ENCODE peak calls at places on chromosome 4, in six cellular contexts. O, R, T, Q, L and U are unnamed samples.

GRCh38 chr4:169135776-169136175 is 125.7 kb upstream of the CBR4 start:
- DNase-seq in O (no peak), L (no peak), R (no peak), T (no peak), Q (no peak), U (no peak)

GRCh38 chr4:166816901-166817300 is 417.4 kb downstream of the SPOCK3 start:
- DNase-seq in R (peak), O (peak), Q (no peak), T (no peak), L (no peak), U (no peak)

GRCh38 chr4:186630128-186630527 is 74.8 kb upstream of the MTNR1A start:
- DNase-seq in T (no peak), O (no peak), R (no peak), Q (no peak), L (no peak), U (no peak)

GRCh38 chr4:36351082-36351666 is 69.8 kb downstream of the DTHD1 start:
- DNase-seq in R (peak), O (peak), L (peak), T (peak), Q (peak), U (peak)

GRCh38 chr4:182938213-182938645 is 21.0 kb upstream of the DCTD start:
- DNase-seq in T (peak), Q (peak), O (peak), L (peak), R (peak), U (peak)

GRCh38 chr4:140047017-140047640 is 106.9 kb downstream of the MAML3 start:
- DNase-seq in R (no peak), O (peak), Q (no peak), L (peak), T (peak), U (peak)

GRCh38 chr4:22417408-22417807 is 98.5 kb downstream of the ADGRA3 start:
- DNase-seq in L (no peak), Q (no peak), O (peak), R (peak), T (no peak), U (no peak)

GRCh38 chr4:40874331-40874730 is 124.6 kb downstream of the NSUN7 start:
- DNase-seq in Q (no peak), L (no peak), O (no peak), T (no peak), R (no peak), U (no peak)

GRCh38 chr4:48909697-48910096 is 3.1 kb upstream of the OCIAD2 start:
- DNase-seq in T (no peak), O (peak), R (peak), Q (no peak), L (peak), U (peak)

GRCh38 chr4:183455431-183456145 is 11.2 kb downstream of the CDKN2AIP start:
- DNase-seq in L (no peak), O (peak), Q (no peak), T (no peak), R (peak), U (no peak)

GRCh38 chr4:42302348-42302747 is 94.9 kb upstream of the SHISA3 start:
- DNase-seq in Q (peak), L (peak), T (peak), R (no peak), O (no peak), U (peak)

GRCh38 chr4:87118826-87119225 is 101.6 kb downstream of the KLHL8 start:
- DNase-seq in Q (no peak), O (peak), T (no peak), R (peak), L (no peak), U (peak)

GRCh38 chr4:97153042-97153441 is 990.2 kb downstream of the STPG2 start:
- DNase-seq in L (peak), R (no peak), O (peak), Q (peak), T (peak), U (peak)

GRCh38 chr4:4439782-4440181 is 52.9 kb downstream of the NSG1 start:
- DNase-seq in O (no peak), R (no peak), T (no peak), Q (no peak), L (no peak), U (no peak)

GRCh38 chr4:165085946-165086345 is 26.7 kb downstream of the TMEM192 start:
- DNase-seq in O (no peak), R (no peak), L (no peak), Q (no peak), T (no peak), U (no peak)

GRCh38 chr4:121096629-121097028 is 24.3 kb upstream of the NDNF start:
- DNase-seq in L (peak), O (peak), T (peak), R (peak), Q (peak), U (peak)

GRCh38 chr4:26826721-26827120 is 33.9 kb upstream of the STIM2 start:
- DNase-seq in O (no peak), L (no peak), T (no peak), R (no peak), Q (no peak), U (peak)

GRCh38 chr4:55399581-55399980 is 3.8 kb downstream of the TMEM165 start:
- DNase-seq in T (no peak), R (no peak), O (no peak), Q (no peak), L (no peak), U (no peak)

GRCh38 chr4:90950385-90950841 is 823.2 kb downstream of the CCSER1 start:
- DNase-seq in Q (no peak), O (no peak), R (no peak), L (peak), T (no peak), U (peak)

GRCh38 chr4:53709693-53710092 is 118.4 kb upstream of the LNX1 start:
- DNase-seq in L (peak), Q (no peak), T (no peak), O (no peak), R (no peak), U (no peak)

DNA sequence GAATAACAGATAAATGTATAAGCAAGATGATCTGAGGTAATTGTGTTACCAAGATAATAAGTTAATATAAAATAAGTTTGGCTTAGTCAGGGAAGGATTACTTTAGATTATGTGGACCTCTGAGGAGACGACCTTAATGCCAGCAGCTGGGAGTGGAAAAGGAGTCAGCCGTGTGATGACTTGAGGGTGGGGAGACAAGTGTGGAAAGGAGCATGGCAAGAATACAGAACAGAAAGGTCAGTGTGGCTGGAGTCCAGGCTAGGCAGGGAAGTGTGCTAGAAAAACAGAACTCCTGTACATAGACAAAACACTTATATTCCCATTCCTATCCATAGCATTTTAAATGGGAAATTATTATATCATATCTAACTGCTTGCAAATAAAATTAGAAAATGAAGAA is 138.8 kb downstream of the PDLIM5 start:
- DNase-seq in O (no peak), L (no peak), R (no peak), T (no peak), Q (no peak), U (no peak)
- TF ChIP-seq EZH2 in O (no peak), L (no peak), R (no peak), T (no peak), Q (no peak), U (no peak)

GRCh38 chr4:52665592-52665991 is 6.5 kb upstream of the USP46 start:
- DNase-seq in Q (peak), R (no peak), O (peak), L (peak), T (no peak), U (peak)
- TF ChIP-seq CTCF in Q (peak), R (no peak), O (peak), L (peak), T (no peak), U (no peak)

GRCh38 chr4:152676052-152676854 is 3.5 kb downstream of the TMEM154 start:
- DNase-seq in T (no peak), Q (peak), O (no peak), L (no peak), R (no peak), U (no peak)
- H3K9ac ChIP-seq in T (no peak), Q (no peak), O (no peak), L (no peak), R (no peak), U (no peak)

GRCh38 chr4:153060191-153060590 is 124.1 kb downstream of the FHDC1 start:
- DNase-seq in Q (no peak), O (no peak), R (no peak), L (no peak), T (no peak), U (no peak)

GRCh38 chr4:153064571-153064970 is 128.4 kb downstream of the FHDC1 start:
- DNase-seq in O (no peak), T (peak), R (no peak), L (no peak), Q (no peak), U (no peak)

GRCh38 chr4:153063490-153063889 is 127.4 kb downstream of the FHDC1 start:
- DNase-seq in Q (no peak), T (no peak), R (no peak), L (no peak), O (no peak), U (no peak)

GRCh38 chr4:153062652-153063168 is 126.6 kb downstream of the FHDC1 start:
- DNase-seq in T (no peak), Q (no peak), O (no peak), R (no peak), L (no peak), U (no peak)

DNA sequence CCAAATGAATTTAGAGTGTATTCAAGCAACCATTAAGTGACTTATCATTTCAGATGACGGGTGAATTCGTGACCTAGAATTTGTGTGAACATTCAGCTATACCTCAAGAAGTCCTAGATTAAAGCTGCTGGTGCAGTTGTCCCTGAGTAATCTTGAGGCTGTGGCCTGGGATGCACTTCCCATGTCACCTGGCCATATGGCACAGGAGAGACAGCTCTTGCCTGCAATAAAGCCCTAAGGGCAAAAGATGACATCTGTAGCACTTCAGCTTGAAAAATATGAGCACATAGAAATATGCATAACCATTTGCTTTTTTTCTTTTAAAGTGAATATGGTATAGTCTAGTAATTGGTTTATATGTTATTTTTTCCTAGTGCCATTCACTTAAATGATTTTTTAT is 125.8 kb downstream of the FHDC1 start:
- DNase-seq in T (no peak), O (no peak), Q (no peak), R (no peak), L (no peak), U (no peak)
- TF ChIP-seq EZH2 in T (no peak), O (no peak), Q (no peak), R (no peak), L (no peak), U (no peak)

GRCh38 chr4:102578270-102578669 is 77.1 kb downstream of the NFKB1 start:
- DNase-seq in L (no peak), R (no peak), T (no peak), O (no peak), Q (no peak), U (no peak)

GRCh38 chr4:102575369-102576129 is 74.4 kb downstream of the NFKB1 start:
- DNase-seq in R (peak), T (no peak), Q (no peak), O (peak), L (peak), U (no peak)

GRCh38 chr4:102580463-102580842 is 79.3 kb downstream of the NFKB1 start:
- DNase-seq in O (no peak), L (no peak), R (no peak), Q (no peak), T (no peak), U (no peak)

GRCh38 chr4:102579794-102580462 is 78.8 kb downstream of the NFKB1 start:
- DNase-seq in L (no peak), Q (no peak), R (no peak), T (no peak), O (no peak), U (no peak)

DNA sequence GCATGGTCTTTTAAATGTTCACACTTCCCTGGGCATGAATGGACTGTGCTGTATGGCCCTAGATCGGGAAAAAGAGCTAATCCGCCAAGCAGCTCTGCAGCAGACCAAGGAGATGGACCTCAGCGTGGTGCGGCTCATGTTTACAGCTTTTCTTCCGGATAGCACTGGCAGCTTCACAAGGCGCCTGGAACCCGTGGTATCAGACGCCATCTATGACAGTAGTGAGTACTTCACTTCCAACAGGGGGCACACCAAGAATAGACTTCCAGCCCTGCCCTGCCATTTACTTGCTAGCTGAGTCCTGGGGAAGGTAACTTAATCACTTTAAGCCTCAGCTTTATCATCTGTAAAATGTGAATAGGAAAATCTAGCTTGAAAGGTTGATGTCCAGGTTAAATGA is 77.7 kb downstream of the NFKB1 start:
- DNase-seq in T (peak), O (no peak), R (no peak), Q (no peak), L (no peak), U (no peak)
- TF ChIP-seq CTCF in T (peak), O (no peak), R (no peak), Q (no peak), L (peak), U (no peak)

DNA sequence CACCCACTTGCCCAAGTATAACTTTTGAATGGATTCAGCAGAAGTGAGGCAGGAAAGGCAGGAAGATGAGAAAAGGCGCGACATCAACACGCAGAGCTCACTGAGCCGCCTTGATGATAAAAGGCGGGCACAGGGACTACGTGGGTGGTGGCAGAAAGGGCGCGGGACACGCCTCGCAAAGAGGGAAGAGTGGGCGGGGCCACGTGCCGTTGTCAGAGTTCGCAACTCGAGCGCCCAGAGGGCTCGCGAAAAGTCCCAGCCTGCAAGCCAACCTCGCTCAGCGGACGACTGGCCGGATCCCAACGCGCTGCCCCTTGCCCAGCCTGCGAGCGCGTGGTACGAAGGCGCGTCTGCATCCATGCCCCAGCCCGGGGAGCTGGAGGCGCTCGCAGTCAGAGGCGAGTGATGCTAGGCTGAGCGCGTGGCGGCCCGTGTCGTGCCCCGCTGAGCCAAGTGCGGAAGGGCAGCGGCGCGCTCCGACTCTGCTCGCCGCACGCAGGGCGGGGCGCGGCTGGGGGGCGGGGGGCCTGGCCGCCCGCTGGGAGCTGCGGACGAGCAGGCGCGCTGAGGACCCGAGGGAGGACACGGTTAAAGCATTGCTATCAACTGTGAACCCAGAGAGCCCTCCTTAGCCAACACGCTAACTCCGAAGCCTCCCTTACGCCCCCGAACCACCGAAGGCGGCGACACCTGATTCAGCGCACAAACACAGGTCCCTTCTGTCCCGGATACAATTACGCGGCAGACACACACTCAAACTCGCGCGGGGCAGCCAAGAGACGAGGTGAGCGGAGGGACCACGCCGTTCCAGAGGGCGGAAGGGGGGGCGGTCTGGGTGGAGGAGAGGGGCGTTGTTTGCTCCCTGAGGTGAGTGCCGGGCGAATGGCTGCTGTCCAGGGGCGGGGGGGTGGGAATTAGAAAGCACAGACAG is at the start of gene UGT8:
- DNase-seq in T (peak), Q (no peak), L (peak), O (peak), R (peak), U (peak)
- H3K9ac ChIP-seq in T (no peak), Q (no peak), L (no peak), O (no peak), R (peak), U (no peak)